ENCODE peak calls at places on chromosomes 11 and 22, in five cellular contexts. K, Y, V, Z and Q are unnamed samples.

GRCh38 chr11:117273550-117274289 is 17.4 kb upstream of the BACE1-AS start:
- DNase-seq in V (peak; percentile 52), K (peak; percentile 71), Y (peak; percentile 74), Z (no peak), Q (peak; percentile 91)

GRCh38 chr11:11426226-11426915 is 73.3 kb upstream of the CSNK2A3 start:
- DNase-seq in K (peak; percentile 25), V (no peak), Y (no peak), Z (peak; percentile 46), Q (peak; percentile 58)

GRCh38 chr22:38397189-38398097 is 57.6 kb downstream of the KCNJ4 start:
- DNase-seq in Z (peak; percentile 53), K (peak; percentile 36), V (no peak), Y (peak; percentile 28), Q (peak; percentile 37)

GRCh38 chr11:123573291-123573690 is 81.1 kb downstream of the SCN3B start:
- DNase-seq in K (no peak), V (no peak), Y (no peak), Z (no peak), Q (no peak)

GRCh38 chr11:9688716-9689511 is 25.0 kb downstream of the SWAP70 start:
- DNase-seq in Y (peak; percentile 98), Z (no peak), V (peak; percentile 41), K (peak; percentile 83), Q (peak; percentile 86)

GRCh38 chr11:106271686-106272085 is 194.2 kb downstream of the AASDHPPT start:
- DNase-seq in Z (no peak), Y (peak; percentile 37), K (peak; percentile 33), V (no peak), Q (no peak)

GRCh38 chr11:28176231-28176853 is 68.2 kb downstream of the METTL15 start:
- DNase-seq in V (no peak), Y (peak; percentile 13), Z (no peak), K (no peak), Q (peak; percentile 11)

GRCh38 chr11:104214517-104214916 is 50.6 kb upstream of the PDGFD start:
- DNase-seq in K (no peak), Y (no peak), Z (no peak), V (no peak), Q (no peak)

GRCh38 chr22:32204211-32204855 is 540 bp downstream of the RFPL2 start:
- DNase-seq in V (no peak), Y (peak; percentile 0), K (no peak), Z (no peak), Q (no peak)

GRCh38 chr11:106379712-106380111 is 302.2 kb downstream of the AASDHPPT start:
- DNase-seq in V (no peak), Y (no peak), K (no peak), Z (no peak), Q (no peak)

GRCh38 chr11:66857927-66858185 is 992 bp downstream of the LRFN4 start:
- DNase-seq in Y (no peak), V (no peak), Z (no peak), K (no peak), Q (no peak)

GRCh38 chr11:32630844-32631243 is 47.2 kb downstream of the EIF3M start:
- DNase-seq in Z (no peak), Y (no peak), V (no peak), K (no peak), Q (no peak)

GRCh38 chr11:110121204-110121603 is 28.0 kb downstream of the ZC3H12C start:
- DNase-seq in Z (no peak), Y (peak; percentile 85), K (peak; percentile 57), V (no peak), Q (peak; percentile 79)

GRCh38 chr11:30763951-30764350 is 177.8 kb upstream of the MPPED2 start:
- DNase-seq in Y (no peak), Z (no peak), K (no peak), V (no peak), Q (no peak)
- TF ChIP-seq CTCF in Y (no peak), Z (no peak), K (no peak), V (no peak), Q (no peak)

DNA sequence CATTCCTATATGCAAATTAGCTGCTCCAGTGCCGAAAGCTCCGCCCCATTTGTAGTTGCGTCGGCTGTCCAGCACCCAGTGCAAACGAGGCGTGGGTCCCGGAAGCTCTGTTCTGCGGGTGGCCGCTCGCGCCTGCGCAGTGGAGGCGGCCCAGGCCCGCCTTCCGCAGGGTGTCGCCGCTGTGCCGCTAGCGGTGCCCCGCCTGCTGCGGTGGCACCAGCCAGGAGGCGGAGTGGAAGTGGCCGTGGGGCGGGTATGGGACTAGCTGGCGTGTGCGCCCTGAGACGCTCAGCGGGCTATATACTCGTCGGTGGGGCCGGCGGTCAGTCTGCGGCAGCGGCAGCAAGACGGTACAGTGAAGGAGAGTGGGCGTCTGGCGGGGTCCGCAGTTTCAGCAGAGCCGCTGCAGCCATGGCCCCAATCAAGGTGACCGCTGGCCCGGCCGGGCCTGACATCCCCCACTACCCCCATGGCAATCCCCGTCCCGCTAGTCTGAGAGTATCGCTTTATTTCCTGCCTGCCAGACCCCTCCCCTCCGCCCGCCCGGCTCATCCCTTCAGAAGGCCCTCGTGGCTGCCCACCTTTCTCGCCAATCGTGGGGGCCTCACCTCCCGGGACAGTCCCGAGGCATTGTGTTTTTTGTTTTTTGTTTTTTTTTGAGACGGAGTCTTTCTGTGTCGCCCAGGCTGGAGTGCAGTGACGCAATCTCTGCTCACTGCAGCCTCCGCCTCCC is at the start of gene PRDX5:
- DNase-seq in Z (peak; percentile 94), K (peak; percentile 96), V (peak; percentile 83), Y (peak; percentile 97), Q (peak; percentile 93)
- TF ChIP-seq CTCF in Z (no peak), K (peak; percentile 31), V (no peak), Y (peak; percentile 9), Q (no peak)

DNA sequence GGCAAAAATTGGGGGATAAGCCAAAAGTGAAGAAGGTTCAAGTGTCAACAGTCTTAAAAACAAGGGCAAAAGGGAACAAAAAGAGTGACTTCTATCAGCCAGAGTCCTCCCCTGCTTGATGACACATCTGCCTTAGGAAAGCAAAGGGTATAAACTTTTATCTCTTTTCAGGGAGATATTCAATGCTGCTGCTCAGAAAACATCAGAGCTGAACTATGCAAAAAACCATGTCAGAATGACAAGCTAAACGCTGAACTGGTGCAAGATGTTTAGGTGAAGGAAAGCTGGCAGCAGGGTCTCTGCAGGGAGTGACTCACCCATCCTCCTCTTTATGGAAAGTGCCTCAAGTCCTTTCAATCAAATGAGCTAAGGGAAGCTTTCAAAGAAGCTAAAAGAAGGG is 24.7 kb downstream of the ALG9 start:
- DNase-seq in V (no peak), K (peak; percentile 50), Y (peak; percentile 68), Z (no peak), Q (peak; percentile 82)
- TF ChIP-seq CTCF in V (no peak), K (no peak), Y (no peak), Z (no peak), Q (no peak)

DNA sequence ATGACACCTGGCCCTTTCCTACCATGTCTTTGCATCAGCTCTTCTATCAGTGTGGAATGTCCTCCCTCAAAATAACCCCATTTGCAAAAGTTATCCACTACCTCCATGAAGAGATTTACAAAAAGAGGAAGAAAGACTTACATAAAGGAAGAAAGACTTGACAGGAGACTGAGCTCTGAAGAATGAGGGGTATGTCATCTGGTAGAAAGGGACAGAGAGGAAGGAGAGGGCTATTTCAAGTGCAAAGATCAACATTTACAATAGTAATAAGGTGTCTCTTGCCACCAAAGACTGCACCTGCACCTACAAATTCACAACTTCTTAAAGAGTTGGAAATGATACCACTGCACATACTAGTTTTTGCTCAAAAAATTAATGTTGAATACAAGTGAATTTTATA is 18.2 kb downstream of the PAK1 start:
- DNase-seq in Z (no peak), Y (no peak), V (no peak), K (no peak), Q (no peak)
- TF ChIP-seq CTCF in Z (no peak), Y (no peak), V (no peak), K (no peak), Q (no peak)

DNA sequence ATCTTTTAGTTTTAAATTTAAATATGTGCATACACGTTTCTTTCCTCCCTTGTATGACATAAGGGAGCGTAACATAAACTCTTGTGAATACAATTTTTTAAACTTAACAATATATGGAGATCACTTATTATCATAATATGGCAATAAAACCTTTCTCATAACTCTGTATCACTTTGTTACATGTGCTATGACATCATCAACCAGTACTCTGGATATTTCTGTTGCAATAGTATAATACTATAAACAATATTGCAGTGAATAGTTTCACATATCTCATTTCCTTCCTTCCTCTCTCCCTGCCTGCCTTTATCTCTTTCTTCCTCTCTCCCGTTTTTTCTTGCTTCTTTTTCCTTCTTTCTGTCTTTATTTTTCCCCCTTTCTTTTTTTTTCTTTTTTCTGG is 1278.0 kb upstream of the CNTN5 start:
- DNase-seq in K (no peak), Y (peak; percentile 8), V (no peak), Z (no peak), Q (no peak)
- TF ChIP-seq CTCF in K (no peak), Y (no peak), V (no peak), Z (no peak), Q (no peak)

GRCh38 chr22:45551310-45552016 is 48.8 kb downstream of the FBLN1 start:
- DNase-seq in V (no peak), K (peak; percentile 54), Y (no peak), Z (no peak), Q (peak; percentile 44)
- TF ChIP-seq CTCF in V (no peak), K (no peak), Y (no peak), Z (no peak), Q (no peak)